ENCODE peak calls at places on chromosomes 12 and 14, in four cellular contexts. I, B, M and F are unnamed samples.

GRCh38 chr12:123070267-123071081 is 80.4 kb downstream of the PITPNM2 start:
- DNase-seq in I (no peak), B (peak; percentile 54), M (peak; percentile 31), F (no peak)

GRCh38 chr14:53701108-53701875 is 255.3 kb downstream of the BMP4 start:
- DNase-seq in I (no peak), B (no peak), M (no peak), F (no peak)

GRCh38 chr12:54376596-54377468 is 7.7 kb downstream of the ZNF385A start:
- DNase-seq in I (no peak), B (no peak), M (no peak), F (no peak)

GRCh38 chr12:109387425-109388166 is 39.9 kb downstream of the MYO1H start:
- DNase-seq in I (peak; percentile 43), B (no peak), M (peak; percentile 31), F (no peak)

GRCh38 chr14:70655110-70655826 is 13.6 kb downstream of the TTC9 start:
- DNase-seq in I (no peak), B (no peak), M (no peak), F (peak; percentile 34)

GRCh38 chr14:92496458-92496857 is 17.1 kb upstream of the RIN3 start:
- DNase-seq in I (no peak), B (no peak), M (no peak), F (no peak)

GRCh38 chr14:74670726-74671125 is 42.2 kb downstream of the AREL1 start:
- DNase-seq in I (no peak), B (no peak), M (no peak), F (no peak)

GRCh38 chr12:124581299-124581698 is 13.9 kb upstream of the NCOR2 start:
- DNase-seq in I (no peak), B (no peak), M (no peak), F (no peak)

GRCh38 chr12:19369691-19370148 is 69.6 kb upstream of the AEBP2 start:
- DNase-seq in I (no peak), B (no peak), M (no peak), F (no peak)

GRCh38 chr12:101414533-101415119 is 7.1 kb upstream of the ARL1 start:
- DNase-seq in I (peak; percentile 60), B (no peak), M (peak; percentile 52), F (no peak)

GRCh38 chr12:13198240-13198639 is 1.7 kb downstream of the EMP1 start:
- DNase-seq in I (no peak), B (no peak), M (no peak), F (no peak)

GRCh38 chr14:35340616-35341453 is 48.7 kb downstream of the PSMA6 start:
- DNase-seq in I (no peak), B (no peak), M (peak; percentile 15), F (no peak)

GRCh38 chr12:113208041-113208934 is 13.0 kb upstream of the TPCN1 start:
- DNase-seq in I (no peak), B (no peak), M (no peak), F (peak; percentile 35)

GRCh38 chr14:53963491-53964227 is 7.0 kb upstream of the BMP4 start:
- DNase-seq in I (no peak), B (peak; percentile 39), M (no peak), F (peak; percentile 70)

GRCh38 chr12:27966870-27967269 is 5.7 kb downstream of the PTHLH start:
- DNase-seq in I (peak; percentile 80), B (no peak), M (no peak), F (no peak)

GRCh38 chr12:104091136-104091535 is 26.8 kb downstream of the HCFC2 start:
- DNase-seq in I (no peak), B (no peak), M (no peak), F (no peak)

GRCh38 chr12:124517260-124518050 is 50.0 kb downstream of the NCOR2 start:
- DNase-seq in I (peak; percentile 59), B (peak; percentile 75), M (peak; percentile 92), F (peak; percentile 92)

GRCh38 chr14:59919582-59920377 is at the start of gene LRRC9:
- DNase-seq in I (no peak), B (peak; percentile 22), M (peak; percentile 83), F (no peak)

GRCh38 chr12:12899530-12900380 is 8.4 kb downstream of the GPRC5A start:
- DNase-seq in I (no peak), B (peak; percentile 44), M (no peak), F (no peak)

GRCh38 chr14:50318031-50318626 is 6.0 kb downstream of the DMAC2L start:
- DNase-seq in I (peak; percentile 56), B (no peak), M (peak; percentile 47), F (no peak)

GRCh38 chr12:8449293-8449944 is 6.3 kb upstream of the CLEC6A start:
- DNase-seq in I (no peak), B (no peak), M (no peak), F (no peak)

GRCh38 chr14:104974665-104975390 is 3.3 kb downstream of the AHNAK2 start:
- DNase-seq in I (no peak), B (no peak), M (no peak), F (no peak)

GRCh38 chr12:121774968-121775474 is 18.5 kb downstream of the RHOF start:
- DNase-seq in I (no peak), B (no peak), M (no peak), F (no peak)

GRCh38 chr12:6264402-6265037 is 46.0 kb upstream of the PLEKHG6 start:
- DNase-seq in I (no peak), B (no peak), M (no peak), F (peak; percentile 78)

GRCh38 chr14:44463386-44464004 is 43.6 kb downstream of the FSCB start:
- DNase-seq in I (no peak), B (no peak), M (no peak), F (no peak)

GRCh38 chr14:78335531-78335930 is 165.4 kb downstream of the NRXN3 start:
- DNase-seq in I (no peak), B (no peak), M (no peak), F (no peak)

GRCh38 chr14:42047421-42048045 is 440.9 kb downstream of the LRFN5 start:
- DNase-seq in I (no peak), B (no peak), M (no peak), F (no peak)

GRCh38 chr14:32428149-32428548 is 99.1 kb downstream of the AKAP6 start:
- DNase-seq in I (no peak), B (no peak), M (no peak), F (no peak)

DNA sequence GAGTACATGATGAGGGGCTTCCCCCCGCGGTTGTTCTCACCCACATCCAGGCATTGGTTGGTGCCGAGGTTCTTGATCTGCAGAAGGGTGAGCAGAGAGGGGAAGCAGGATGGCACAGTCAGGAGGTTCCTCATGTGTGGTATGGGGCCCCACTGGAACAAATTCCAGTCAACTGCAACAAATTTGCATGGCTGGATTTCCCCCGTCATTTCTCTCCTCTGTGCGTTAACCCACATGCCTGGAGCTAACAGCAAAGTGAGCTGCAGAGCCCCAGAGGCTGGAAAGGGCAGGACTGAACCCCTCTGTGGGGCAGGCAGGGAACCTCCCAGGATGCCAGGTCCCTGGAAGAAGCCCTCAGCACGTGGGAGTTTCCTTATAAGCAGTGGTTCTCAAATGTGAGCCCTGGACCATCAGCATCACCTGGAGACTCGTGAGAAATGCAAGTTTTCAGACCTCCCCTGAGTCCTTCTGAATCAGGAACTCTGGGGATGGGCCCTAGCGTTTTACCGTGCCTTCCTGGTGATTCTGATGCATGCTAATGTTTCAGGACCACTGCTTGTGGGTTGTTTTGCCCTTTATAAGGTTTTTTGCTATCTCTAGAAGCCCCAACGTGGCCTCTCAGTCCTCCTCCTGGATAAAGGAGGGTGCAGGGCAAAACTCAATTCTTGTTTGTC is 11.0 kb upstream of the CELA1 start:
- DNase-seq in I (no peak), B (no peak), M (no peak), F (no peak)
- TF ChIP-seq EP300 in I (no peak), B (no peak), M (no peak), F (no peak)

GRCh38 chr12:46135750-46136149 is 133.1 kb downstream of the SLC38A1 start:
- DNase-seq in I (no peak), B (no peak), M (no peak), F (no peak)

GRCh38 chr12:46134852-46135251 is 134.0 kb downstream of the SLC38A1 start:
- DNase-seq in I (no peak), B (no peak), M (no peak), F (no peak)

GRCh38 chr12:46134205-46134811 is 134.5 kb downstream of the SLC38A1 start:
- DNase-seq in I (no peak), B (no peak), M (no peak), F (no peak)

GRCh38 chr12:46133751-46134150 is 135.1 kb downstream of the SLC38A1 start:
- DNase-seq in I (no peak), B (no peak), M (no peak), F (no peak)

DNA sequence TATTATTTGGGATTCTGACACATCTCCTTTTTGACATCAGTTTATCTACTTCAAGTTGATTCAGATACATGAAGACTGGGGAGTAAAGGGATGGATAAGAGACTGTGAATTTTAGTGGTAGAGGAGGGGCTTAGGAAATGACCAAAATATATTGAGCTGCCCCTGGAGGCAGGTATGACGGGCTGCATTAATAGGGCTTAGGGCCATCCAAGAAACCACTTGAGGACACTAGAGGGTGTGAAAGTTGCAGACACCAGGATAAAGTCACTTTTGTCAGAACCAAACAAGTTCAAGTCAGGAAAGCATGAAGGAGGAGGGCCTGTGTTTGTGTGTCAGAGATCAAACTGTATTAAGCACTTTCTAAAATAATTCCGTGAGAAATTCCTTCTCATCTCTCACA is 137.1 kb downstream of the SLC38A1 start:
- DNase-seq in I (no peak), B (no peak), M (no peak), F (no peak)
- TF ChIP-seq EP300 in I (no peak), B (no peak), M (no peak), F (no peak)

DNA sequence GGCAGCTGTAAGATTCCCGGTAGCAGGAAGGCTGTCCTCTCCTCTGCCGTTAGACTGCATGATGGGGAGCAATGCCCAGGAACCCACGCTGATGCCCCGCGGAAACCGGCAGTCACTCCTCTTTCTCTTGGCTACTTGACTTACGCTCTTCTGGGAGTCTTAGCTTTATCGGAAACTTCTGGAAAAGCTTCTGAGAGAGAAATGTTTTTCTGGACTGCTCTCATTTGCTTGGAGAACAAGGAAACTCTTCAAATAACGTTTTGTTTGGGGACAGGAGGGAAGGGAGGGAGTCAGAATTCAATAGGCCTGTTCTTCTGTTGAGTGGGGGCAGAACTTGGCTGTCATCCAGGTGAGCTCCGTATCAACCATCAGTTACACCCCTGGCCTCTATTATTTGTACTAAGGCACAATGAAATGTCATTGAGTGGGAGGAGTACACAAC is 128.0 kb upstream of the MAX start:
- DNase-seq in I (no peak), B (peak; percentile 29), M (peak; percentile 68), F (peak; percentile 83)
- TF ChIP-seq EP300 in I (no peak), B (no peak), M (no peak), F (no peak)

GRCh38 chr12:89664441-89664840 is 44.2 kb downstream of the ATP2B1 start:
- DNase-seq in I (no peak), B (no peak), M (no peak), F (no peak)

GRCh38 chr12:89661706-89662330 is 46.8 kb downstream of the ATP2B1 start:
- DNase-seq in I (no peak), B (no peak), M (no peak), F (no peak)

GRCh38 chr12:89662623-89663022 is 46.0 kb downstream of the ATP2B1 start:
- DNase-seq in I (no peak), B (no peak), M (no peak), F (no peak)

GRCh38 chr12:89665556-89665955 is 43.1 kb downstream of the ATP2B1 start:
- DNase-seq in I (no peak), B (no peak), M (no peak), F (no peak)

GRCh38 chr12:89663577-89664357 is 44.9 kb downstream of the ATP2B1 start:
- DNase-seq in I (no peak), B (no peak), M (peak; percentile 54), F (no peak)
- TF ChIP-seq EP300 in I (no peak), B (no peak), M (peak; percentile 13), F (no peak)